ENCODE peak calls at places on chromosomes 1 and 21, in five cellular contexts. W, J, T, H and A are unnamed samples.

GRCh38 chr21:42433946-42434551 is 30.3 kb downstream of the UBASH3A start:
- DNase-seq in J (peak; percentile 54), W (no peak), T (no peak), H (no peak), A (peak; percentile 33)

GRCh38 chr1:12121212-12122000 is 45.4 kb upstream of the TNFRSF1B start:
- DNase-seq in T (no peak), J (no peak), H (no peak), W (no peak), A (no peak)

GRCh38 chr1:56707379-56707778 is 62.3 kb downstream of the PRKAA2 start:
- DNase-seq in H (no peak), T (no peak), W (no peak), J (no peak), A (no peak)

GRCh38 chr1:225428879-225429455 is 1.1 kb upstream of the LBR start:
- DNase-seq in H (no peak), J (no peak), T (peak; percentile 44), W (no peak), A (no peak)

GRCh38 chr1:243991650-243992049 is 59.4 kb upstream of the ZBTB18 start:
- DNase-seq in J (no peak), H (no peak), T (no peak), W (no peak), A (no peak)

GRCh38 chr1:34924759-34925555 is 4.5 kb downstream of the DLGAP3 start:
- DNase-seq in H (peak; percentile 74), T (peak; percentile 46), W (peak; percentile 64), J (peak; percentile 81), A (peak; percentile 68)

GRCh38 chr1:203045821-203046594 is 19.7 kb downstream of the PPFIA4 start:
- DNase-seq in T (no peak), J (no peak), W (no peak), H (no peak), A (no peak)

GRCh38 chr1:74343191-74343590 is 108.0 kb downstream of the TNNI3K start:
- DNase-seq in H (no peak), T (no peak), J (no peak), W (peak; percentile 17), A (peak; percentile 22)

GRCh38 chr1:223765719-223766340 is 53.5 kb downstream of the CAPN2 start:
- DNase-seq in H (no peak), T (no peak), J (no peak), W (no peak), A (no peak)

GRCh38 chr1:230696722-230697432 is 17.0 kb downstream of the AGT start:
- DNase-seq in H (no peak), J (no peak), T (no peak), W (no peak), A (no peak)

GRCh38 chr1:107365874-107366273 is 225.0 kb downstream of the NTNG1 start:
- DNase-seq in J (no peak), T (no peak), H (no peak), W (no peak), A (no peak)

GRCh38 chr1:166730299-166730888 is 108.9 kb upstream of the POGK start:
- DNase-seq in H (no peak), J (no peak), T (no peak), W (no peak), A (no peak)

GRCh38 chr1:108043712-108044111 is 78.7 kb upstream of the VAV3 start:
- DNase-seq in W (no peak), H (no peak), T (peak; percentile 62), J (no peak), A (no peak)

GRCh38 chr1:46133181-46133658 is 791 bp upstream of the PIK3R3 start:
- DNase-seq in H (no peak), W (peak; percentile 78), J (no peak), T (peak; percentile 77), A (no peak)

GRCh38 chr1:39919545-39919944 is 17.8 kb upstream of the MYCL start:
- DNase-seq in H (peak; percentile 60), W (no peak), T (peak; percentile 77), J (peak; percentile 64), A (peak; percentile 37)

GRCh38 chr21:45559216-45560105 is 17.2 kb upstream of the SLC19A1 start:
- DNase-seq in J (no peak), T (no peak), W (no peak), H (no peak), A (no peak)

GRCh38 chr21:39641827-39642450 is 29.2 kb downstream of the B3GALT5 start:
- DNase-seq in W (no peak), T (no peak), J (no peak), H (no peak), A (no peak)

GRCh38 chr1:153728305-153729066 is 636 bp downstream of the INTS3 start:
- DNase-seq in J (peak; percentile 36), H (peak; percentile 49), T (peak; percentile 40), W (peak; percentile 44), A (peak; percentile 63)

GRCh38 chr1:200039849-200040479 is 12.5 kb downstream of the NR5A2 start:
- DNase-seq in T (no peak), H (no peak), J (no peak), W (no peak), A (no peak)

GRCh38 chr1:151145158-151146071 is 1.0 kb downstream of the SEMA6C start:
- DNase-seq in T (peak; percentile 28), J (no peak), W (peak; percentile 53), H (peak; percentile 41), A (no peak)

GRCh38 chr1:209800984-209801834 is 4.7 kb downstream of the IRF6 start:
- DNase-seq in H (no peak), T (no peak), J (no peak), W (no peak), A (no peak)

GRCh38 chr1:33221385-33221758 is 34.9 kb upstream of the ZNF362 start:
- DNase-seq in W (no peak), H (no peak), J (no peak), T (no peak), A (no peak)

GRCh38 chr1:44808938-44809917 is 905 bp downstream of the BTBD19 start:
- DNase-seq in J (no peak), H (peak; percentile 92), T (peak; percentile 52), W (peak; percentile 55), A (peak; percentile 77)

GRCh38 chr1:231036416-231036815 is 3.6 kb downstream of the FAM89A start:
- DNase-seq in H (no peak), W (no peak), J (no peak), T (no peak), A (no peak)

GRCh38 chr1:194076646-194077045 is 890.2 kb upstream of the B3GALT2 start:
- DNase-seq in T (no peak), W (no peak), H (no peak), J (no peak), A (no peak)

GRCh38 chr1:31715873-31716220 is 12.0 kb upstream of the COL16A1 start:
- DNase-seq in H (no peak), T (no peak), W (no peak), J (no peak), A (no peak)

GRCh38 chr1:193283026-193283425 is 96.6 kb upstream of the B3GALT2 start:
- DNase-seq in H (no peak), J (no peak), W (no peak), T (no peak), A (no peak)

GRCh38 chr1:169745015-169745861 is 11.4 kb upstream of the SELE start:
- DNase-seq in T (no peak), J (no peak), W (no peak), H (no peak), A (no peak)

GRCh38 chr1:180211860-180212229 is 18.2 kb upstream of the LHX4 start:
- DNase-seq in H (no peak), T (no peak), J (no peak), W (no peak), A (no peak)

GRCh38 chr1:41323243-41323642 is 38.0 kb upstream of the FOXO6 start:
- DNase-seq in T (no peak), J (no peak), H (no peak), W (no peak), A (no peak)

GRCh38 chr1:159207774-159208459 is 3.2 kb downstream of the ACKR1 start:
- DNase-seq in H (no peak), T (no peak), W (no peak), J (no peak), A (no peak)

GRCh38 chr1:65423884-65424655 is 3.6 kb downstream of the LEPR start:
- DNase-seq in W (no peak), H (peak; percentile 9), T (no peak), J (no peak), A (peak; percentile 17)

GRCh38 chr1:223137402-223138100 is 5.5 kb downstream of the TLR5 start:
- DNase-seq in H (no peak), J (peak; percentile 67), W (no peak), T (no peak), A (peak; percentile 25)